ENCODE peak calls at places on chromosomes 2 and 18, in four cellular contexts. U is stimulated activated CD4-positive, alpha-beta T cell treated with anti-CD3 and anti-CD28 coated beads, Interleukin-15, amount 100 ng/mL, for 1 hour; H is T-helper 22 cell; F is HL-60. E is an unnamed sample.

GRCh38 chr2:204535356-204535755 is 9.9 kb upstream of the PARD3B start:
- DNase-seq in U (no peak), H (no peak), F (no peak), E (no peak)

GRCh38 chr2:235577404-235578330 is 83.8 kb downstream of the AGAP1 start:
- DNase-seq in U (no peak), H (no peak), F (no peak), E (peak; percentile 51)

GRCh38 chr2:10226032-10226724 is 76.5 kb upstream of the HPCAL1 start:
- DNase-seq in U (no peak), H (no peak), F (no peak), E (no peak)

GRCh38 chr2:70328921-70329561 is 27.2 kb upstream of the FAM136A start:
- DNase-seq in U (no peak), H (no peak), F (no peak), E (no peak)

GRCh38 chr2:186697536-186697935 is 3.7 kb downstream of the FAM171B start:
- DNase-seq in U (no peak), H (no peak), F (no peak), E (no peak)

GRCh38 chr2:119250891-119251290 is 27.3 kb downstream of the STEAP3 start:
- DNase-seq in U (no peak), H (no peak), F (no peak), E (no peak)

GRCh38 chr2:121231385-121232000 is 53.5 kb downstream of the TFCP2L1 start:
- DNase-seq in U (no peak), H (no peak), F (no peak), E (no peak)

GRCh38 chr2:29317077-29317517 is 201.9 kb downstream of the CLIP4 start:
- DNase-seq in U (no peak), H (no peak), F (peak; percentile 23), E (no peak)

GRCh38 chr2:16948073-16948472 is 282.4 kb upstream of the CYRIA start:
- DNase-seq in U (no peak), H (no peak), F (no peak), E (no peak)

GRCh38 chr2:100184055-100184737 is 41.8 kb upstream of the AFF3 start:
- DNase-seq in U (no peak), H (no peak), F (no peak), E (no peak)

GRCh38 chr18:30004977-30005376 is 1037.6 kb downstream of the DSC3 start:
- DNase-seq in U (no peak), H (no peak), F (no peak), E (no peak)

GRCh38 chr2:239326831-239327535 is 73.8 kb downstream of the HDAC4 start:
- DNase-seq in U (peak; percentile 58), H (peak; percentile 62), F (peak; percentile 16), E (no peak)

GRCh38 chr18:1438458-1438910 is 533.8 kb downstream of the ADCYAP1 start:
- DNase-seq in U (no peak), H (no peak), F (no peak), E (no peak)

GRCh38 chr2:26088038-26088643 is 54.3 kb downstream of the RAB10 start:
- DNase-seq in U (no peak), H (no peak), F (no peak), E (no peak)

GRCh38 chr2:47023332-47023731 is 107.7 kb upstream of the MCFD2 start:
- DNase-seq in U (no peak), H (no peak), F (no peak), E (no peak)

GRCh38 chr2:145012214-145012670 is 492.3 kb upstream of the ZEB2 start:
- DNase-seq in U (no peak), H (no peak), F (no peak), E (peak; percentile 35)

GRCh38 chr2:235098736-235099494 is 147.1 kb downstream of the SH3BP4 start:
- DNase-seq in U (no peak), H (no peak), F (no peak), E (no peak)

GRCh38 chr18:12336251-12336650 is 28.2 kb downstream of the TUBB6 start:
- DNase-seq in U (no peak), H (no peak), F (no peak), E (no peak)

GRCh38 chr2:119301413-119301812 is 65.2 kb downstream of the C2orf76 start:
- DNase-seq in U (no peak), H (no peak), F (no peak), E (no peak)

GRCh38 chr2:121177905-121178304 is 107.1 kb downstream of the TFCP2L1 start:
- DNase-seq in U (no peak), H (no peak), F (no peak), E (no peak)

GRCh38 chr2:218605438-218605837 is 2.3 kb upstream of the PLCD4 start:
- DNase-seq in U (no peak), H (no peak), F (no peak), E (no peak)

GRCh38 chr2:161474920-161475319 is 58.8 kb downstream of the TBR1 start:
- DNase-seq in U (no peak), H (no peak), F (no peak), E (no peak)

GRCh38 chr18:79533591-79533990 is 137.9 kb downstream of the NFATC1 start:
- DNase-seq in U (no peak), H (no peak), F (no peak), E (no peak)

GRCh38 chr2:219499555-219499954 is 864 bp downstream of the GMPPA start:
- DNase-seq in U (no peak), H (no peak), F (no peak), E (no peak)

GRCh38 chr2:45909677-45910191 is 258.3 kb downstream of the PRKCE start:
- DNase-seq in U (no peak), H (no peak), F (peak; percentile 25), E (no peak)

GRCh38 chr2:202408546-202409140 is 32.5 kb downstream of the BMPR2 start:
- DNase-seq in U (no peak), H (no peak), F (no peak), E (no peak)

GRCh38 chr2:207254526-207255464 is 89.0 kb upstream of the KLF7 start:
- DNase-seq in U (no peak), H (no peak), F (peak; percentile 74), E (no peak)

GRCh38 chr2:120109186-120110061 is 96.5 kb downstream of the EPB41L5 start:
- DNase-seq in U (no peak), H (no peak), F (peak; percentile 65), E (no peak)